ENCODE peak calls at places on chromosomes 1 and 21, in seven cellular contexts. One of them, this sample, is unnamed.

GRCh38 chr1:16367258-16367967 is 371 bp downstream of the SZRD1 start:
- DNase-seq in AG09319: peak; percentile 79
- DNase-seq in osteoblast: peak; percentile 91
- DNase-seq in SK-N-SH: peak; percentile 86
- DNase-seq in stomach: peak; percentile 74
- DNase-seq in choroid plexus epithelial cell: peak; percentile 90
- DNase-seq in body of pancreas: peak; percentile 80
- DNase-seq in this sample: peak; percentile 83

GRCh38 chr1:81340258-81340657 is 460.5 kb upstream of the ADGRL2 start:
- DNase-seq in AG09319: no peak
- DNase-seq in osteoblast: no peak
- DNase-seq in SK-N-SH: no peak
- DNase-seq in stomach: no peak
- DNase-seq in choroid plexus epithelial cell: no peak
- DNase-seq in body of pancreas: no peak
- DNase-seq in this sample: no peak

GRCh38 chr1:215279682-215280081 is 197.1 kb downstream of the KCNK2 start:
- DNase-seq in AG09319: no peak
- DNase-seq in osteoblast: no peak
- DNase-seq in SK-N-SH: no peak
- DNase-seq in stomach: no peak
- DNase-seq in choroid plexus epithelial cell: no peak
- DNase-seq in body of pancreas: no peak
- DNase-seq in this sample: no peak

GRCh38 chr1:237033061-237033460 is 8.9 kb upstream of the RYR2 start:
- DNase-seq in AG09319: no peak
- DNase-seq in osteoblast: no peak
- DNase-seq in SK-N-SH: no peak
- DNase-seq in stomach: no peak
- DNase-seq in choroid plexus epithelial cell: no peak
- DNase-seq in body of pancreas: no peak
- DNase-seq in this sample: no peak

GRCh38 chr1:115077286-115077983 is 11.9 kb downstream of the TSPAN2 start:
- DNase-seq in AG09319: no peak
- DNase-seq in osteoblast: no peak
- DNase-seq in SK-N-SH: no peak
- DNase-seq in stomach: no peak
- DNase-seq in choroid plexus epithelial cell: no peak
- DNase-seq in body of pancreas: no peak
- DNase-seq in this sample: no peak

GRCh38 chr1:231068772-231069171 is 28.7 kb upstream of the FAM89A start:
- DNase-seq in AG09319: no peak
- DNase-seq in osteoblast: no peak
- DNase-seq in SK-N-SH: no peak
- DNase-seq in stomach: no peak
- DNase-seq in choroid plexus epithelial cell: no peak
- DNase-seq in body of pancreas: no peak
- DNase-seq in this sample: no peak

GRCh38 chr1:228398741-228399461 is 7.7 kb downstream of the TRIM11 start:
- DNase-seq in AG09319: no peak
- DNase-seq in osteoblast: peak; percentile 53
- DNase-seq in SK-N-SH: no peak
- DNase-seq in stomach: no peak
- DNase-seq in choroid plexus epithelial cell: no peak
- DNase-seq in body of pancreas: no peak
- DNase-seq in this sample: no peak

GRCh38 chr1:36885537-36886441 is 148.5 kb downstream of the GRIK3 start:
- DNase-seq in AG09319: no peak
- DNase-seq in osteoblast: peak; percentile 29
- DNase-seq in SK-N-SH: peak; percentile 81
- DNase-seq in stomach: peak; percentile 10
- DNase-seq in choroid plexus epithelial cell: no peak
- DNase-seq in body of pancreas: no peak
- DNase-seq in this sample: no peak

GRCh38 chr1:210117681-210118170 is 114.9 kb upstream of the SERTAD4 start:
- DNase-seq in AG09319: no peak
- DNase-seq in osteoblast: no peak
- DNase-seq in SK-N-SH: no peak
- DNase-seq in stomach: no peak
- DNase-seq in choroid plexus epithelial cell: no peak
- DNase-seq in body of pancreas: no peak
- DNase-seq in this sample: no peak

GRCh38 chr1:216700779-216701178 is 22.4 kb downstream of the ESRRG start:
- DNase-seq in AG09319: no peak
- DNase-seq in osteoblast: no peak
- DNase-seq in SK-N-SH: no peak
- DNase-seq in stomach: no peak
- DNase-seq in choroid plexus epithelial cell: no peak
- DNase-seq in body of pancreas: no peak
- DNase-seq in this sample: no peak

GRCh38 chr21:29342394-29342957 is 43.8 kb downstream of the BACH1 start:
- DNase-seq in AG09319: peak; percentile 77
- DNase-seq in osteoblast: peak; percentile 87
- DNase-seq in SK-N-SH: peak; percentile 14
- DNase-seq in stomach: no peak
- DNase-seq in choroid plexus epithelial cell: peak; percentile 98
- DNase-seq in body of pancreas: peak; percentile 57
- DNase-seq in this sample: peak; percentile 38

GRCh38 chr1:59502009-59502691 is 205.3 kb downstream of the FGGY start:
- DNase-seq in AG09319: no peak
- DNase-seq in osteoblast: no peak
- DNase-seq in SK-N-SH: peak; percentile 37
- DNase-seq in stomach: no peak
- DNase-seq in choroid plexus epithelial cell: no peak
- DNase-seq in body of pancreas: no peak
- DNase-seq in this sample: no peak

GRCh38 chr1:80212958-80213357 is 1206.4 kb upstream of the ADGRL4 start:
- DNase-seq in AG09319: no peak
- DNase-seq in osteoblast: no peak
- DNase-seq in SK-N-SH: no peak
- DNase-seq in stomach: no peak
- DNase-seq in choroid plexus epithelial cell: no peak
- DNase-seq in body of pancreas: no peak
- DNase-seq in this sample: no peak

GRCh38 chr1:88302843-88303486 is 381.1 kb upstream of the PKN2 start:
- DNase-seq in AG09319: peak; percentile 7
- DNase-seq in osteoblast: no peak
- DNase-seq in SK-N-SH: no peak
- DNase-seq in stomach: no peak
- DNase-seq in choroid plexus epithelial cell: peak; percentile 52
- DNase-seq in body of pancreas: peak; percentile 47
- DNase-seq in this sample: no peak

GRCh38 chr1:204409111-204409510 is 2.5 kb downstream of the PPP1R15B start:
- DNase-seq in AG09319: no peak
- DNase-seq in osteoblast: no peak
- DNase-seq in SK-N-SH: no peak
- DNase-seq in stomach: no peak
- DNase-seq in choroid plexus epithelial cell: peak; percentile 29
- DNase-seq in body of pancreas: no peak
- DNase-seq in this sample: no peak

GRCh38 chr1:206442101-206442500 is 28.2 kb upstream of the IKBKE start:
- DNase-seq in AG09319: no peak
- DNase-seq in osteoblast: peak; percentile 89
- DNase-seq in SK-N-SH: no peak
- DNase-seq in stomach: no peak
- DNase-seq in choroid plexus epithelial cell: peak; percentile 37
- DNase-seq in body of pancreas: no peak
- DNase-seq in this sample: no peak

GRCh38 chr1:94063379-94063778 is 57.6 kb downstream of the ABCA4 start:
- DNase-seq in AG09319: no peak
- DNase-seq in osteoblast: no peak
- DNase-seq in SK-N-SH: peak; percentile 19
- DNase-seq in stomach: peak; percentile 48
- DNase-seq in choroid plexus epithelial cell: peak; percentile 92
- DNase-seq in body of pancreas: peak; percentile 69
- DNase-seq in this sample: no peak

GRCh38 chr1:39213511-39214002 is 9.1 kb downstream of the MACF1 start:
- DNase-seq in AG09319: no peak
- DNase-seq in osteoblast: peak; percentile 80
- DNase-seq in SK-N-SH: no peak
- DNase-seq in stomach: no peak
- DNase-seq in choroid plexus epithelial cell: peak; percentile 40
- DNase-seq in body of pancreas: no peak
- DNase-seq in this sample: no peak

GRCh38 chr1:91684599-91685196 is 184.0 kb downstream of the CDC7 start:
- DNase-seq in AG09319: no peak
- DNase-seq in osteoblast: peak; percentile 41
- DNase-seq in SK-N-SH: no peak
- DNase-seq in stomach: no peak
- DNase-seq in choroid plexus epithelial cell: peak; percentile 45
- DNase-seq in body of pancreas: no peak
- DNase-seq in this sample: no peak

GRCh38 chr1:218330043-218330623 is 15.0 kb upstream of the TGFB2 start:
- DNase-seq in AG09319: no peak
- DNase-seq in osteoblast: no peak
- DNase-seq in SK-N-SH: peak; percentile 56
- DNase-seq in stomach: no peak
- DNase-seq in choroid plexus epithelial cell: peak; percentile 74
- DNase-seq in body of pancreas: no peak
- DNase-seq in this sample: peak; percentile 52

GRCh38 chr1:26787381-26787705 is 407 bp upstream of the PIGV start:
- DNase-seq in AG09319: no peak
- DNase-seq in osteoblast: no peak
- DNase-seq in SK-N-SH: no peak
- DNase-seq in stomach: peak; percentile 52
- DNase-seq in choroid plexus epithelial cell: peak; percentile 85
- DNase-seq in body of pancreas: no peak
- DNase-seq in this sample: peak; percentile 90

DNA sequence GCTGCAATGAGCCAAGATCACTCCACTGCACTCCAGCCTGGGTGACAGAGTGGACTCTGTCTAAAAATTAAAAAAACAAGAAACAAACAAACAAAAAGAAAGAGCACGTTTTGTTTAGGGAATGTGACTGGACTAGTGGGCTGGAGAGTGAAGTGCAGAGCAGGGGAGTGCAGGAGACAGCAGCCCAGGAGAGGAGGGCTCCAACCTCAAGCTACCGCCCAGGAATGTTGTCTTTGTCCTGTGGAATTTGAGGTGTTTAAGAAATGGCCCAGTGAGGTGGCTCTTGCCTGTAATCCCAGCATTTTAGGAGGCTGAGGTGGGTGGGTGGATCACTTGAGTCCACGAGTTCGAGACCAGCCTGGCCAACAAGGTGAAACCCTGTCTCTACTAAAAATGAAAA is 42.4 kb upstream of the MTF2 start:
- DNase-seq in AG09319: no peak
- DNase-seq in osteoblast: no peak
- DNase-seq in SK-N-SH: no peak
- DNase-seq in stomach: no peak
- DNase-seq in choroid plexus epithelial cell: no peak
- DNase-seq in body of pancreas: no peak
- DNase-seq in this sample: no peak
- TF ChIP-seq CTCF in AG09319: no peak
- TF ChIP-seq CTCF in osteoblast: no peak
- TF ChIP-seq CTCF in SK-N-SH: no peak
- TF ChIP-seq CTCF in stomach: no peak
- TF ChIP-seq CTCF in choroid plexus epithelial cell: no peak
- TF ChIP-seq CTCF in body of pancreas: no peak
- TF ChIP-seq CTCF in this sample: no peak

GRCh38 chr1:30601316-30602085 is 121.9 kb downstream of the MATN1 start:
- DNase-seq in AG09319: no peak
- DNase-seq in osteoblast: no peak
- DNase-seq in SK-N-SH: no peak
- DNase-seq in stomach: no peak
- DNase-seq in choroid plexus epithelial cell: no peak
- DNase-seq in body of pancreas: no peak
- DNase-seq in this sample: no peak
- TF ChIP-seq CTCF in AG09319: peak; percentile 8
- TF ChIP-seq CTCF in osteoblast: no peak
- TF ChIP-seq CTCF in SK-N-SH: no peak
- TF ChIP-seq CTCF in stomach: no peak
- TF ChIP-seq CTCF in choroid plexus epithelial cell: no peak
- TF ChIP-seq CTCF in body of pancreas: no peak
- TF ChIP-seq CTCF in this sample: no peak

GRCh38 chr21:22961248-22961647 is 1963.0 kb downstream of the NCAM2 start:
- DNase-seq in AG09319: no peak
- DNase-seq in osteoblast: no peak
- DNase-seq in SK-N-SH: no peak
- DNase-seq in stomach: no peak
- DNase-seq in choroid plexus epithelial cell: no peak
- DNase-seq in body of pancreas: no peak
- DNase-seq in this sample: no peak

DNA sequence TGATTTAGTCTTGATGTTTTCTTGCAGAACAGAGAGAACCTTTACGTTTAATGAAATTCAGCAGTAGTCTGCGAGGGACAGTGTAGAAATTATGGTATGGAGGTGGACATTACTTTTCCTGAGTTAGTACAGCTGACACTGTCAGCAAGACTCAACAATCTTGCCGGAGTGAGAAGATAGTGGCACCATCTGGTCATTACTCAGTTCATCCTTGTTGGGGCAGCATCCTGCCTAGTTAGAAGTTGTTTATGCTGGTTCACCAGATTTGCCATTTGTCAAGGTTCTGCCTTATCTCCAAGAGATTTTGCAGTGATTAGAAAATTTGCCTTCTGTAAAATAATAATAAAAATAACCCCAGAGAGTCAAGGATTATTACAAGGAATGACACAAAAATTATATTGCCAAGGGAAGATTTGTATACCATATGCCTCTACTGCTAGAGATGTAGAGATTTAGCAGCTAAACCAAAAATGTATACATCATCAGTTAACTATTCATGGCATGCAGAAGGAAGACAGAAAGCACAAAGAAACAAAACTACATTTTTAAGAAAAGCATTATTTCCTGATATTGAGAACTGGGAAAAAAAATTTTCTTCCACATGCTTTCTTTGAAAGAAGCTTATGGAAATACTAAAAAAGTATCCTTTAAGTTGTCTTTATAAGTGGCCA is 1967.4 kb downstream of the NCAM2 start:
- DNase-seq in AG09319: no peak
- DNase-seq in osteoblast: no peak
- DNase-seq in SK-N-SH: no peak
- DNase-seq in stomach: no peak
- DNase-seq in choroid plexus epithelial cell: peak; percentile 11
- DNase-seq in body of pancreas: no peak
- DNase-seq in this sample: no peak
- TF ChIP-seq CTCF in AG09319: no peak
- TF ChIP-seq CTCF in osteoblast: no peak
- TF ChIP-seq CTCF in SK-N-SH: no peak
- TF ChIP-seq CTCF in stomach: no peak
- TF ChIP-seq CTCF in choroid plexus epithelial cell: no peak
- TF ChIP-seq CTCF in body of pancreas: no peak
- TF ChIP-seq CTCF in this sample: no peak

DNA sequence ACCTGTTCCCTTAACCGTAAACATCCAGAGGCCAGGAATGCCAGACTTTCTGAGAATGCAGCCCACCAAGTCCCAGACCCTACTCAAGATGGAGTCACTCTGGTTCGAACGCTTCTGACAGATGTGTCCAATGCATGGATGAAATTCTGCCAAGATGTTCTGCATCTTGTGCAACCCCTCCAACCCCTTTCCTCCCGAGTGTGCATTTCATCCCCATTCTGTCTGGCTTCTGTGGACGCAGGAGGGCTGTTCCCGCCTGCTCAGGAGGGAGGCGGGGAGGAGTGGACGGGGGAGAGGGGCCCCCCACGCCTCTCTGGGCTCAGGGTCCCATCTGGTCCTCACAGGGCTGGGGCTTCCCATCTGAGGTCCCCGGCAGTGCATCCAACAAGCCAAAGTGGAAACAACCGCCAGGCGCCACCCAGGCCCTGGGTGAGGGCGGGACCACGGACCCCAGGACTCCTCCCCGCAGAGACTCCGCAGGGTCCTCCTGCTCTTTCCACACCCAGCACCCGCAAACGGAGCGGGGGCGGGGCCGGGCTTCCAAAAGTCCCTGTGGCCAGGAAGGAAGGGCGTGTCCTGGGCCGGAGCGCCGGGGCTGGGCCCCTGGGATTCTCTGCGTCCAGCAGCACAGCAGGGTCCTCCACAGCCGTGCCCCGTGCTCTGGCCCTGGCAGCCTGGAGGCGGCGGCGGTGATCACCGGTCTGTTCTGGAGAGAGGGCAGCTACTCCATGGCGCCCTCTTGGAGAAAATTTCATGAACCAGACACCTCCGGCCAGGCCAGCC is 27.7 kb upstream of the SUMO3 start:
- DNase-seq in AG09319: no peak
- DNase-seq in osteoblast: peak; percentile 96
- DNase-seq in SK-N-SH: peak; percentile 92
- DNase-seq in stomach: peak; percentile 65
- DNase-seq in choroid plexus epithelial cell: peak; percentile 72
- DNase-seq in body of pancreas: peak; percentile 57
- DNase-seq in this sample: peak; percentile 86
- TF ChIP-seq CTCF in AG09319: peak; percentile 48
- TF ChIP-seq CTCF in osteoblast: peak; percentile 38
- TF ChIP-seq CTCF in SK-N-SH: peak; percentile 45
- TF ChIP-seq CTCF in stomach: no peak
- TF ChIP-seq CTCF in choroid plexus epithelial cell: peak; percentile 56
- TF ChIP-seq CTCF in body of pancreas: no peak
- TF ChIP-seq CTCF in this sample: peak; percentile 53